ENCODE peak calls at places on chromosomes 16 and 17, in seven cellular contexts. R is IMR-90, G is H1, L is SK-N-SH, Y is A549, Z is HepG2, X is K562. Q is an unnamed sample.

GRCh38 chr16:27248036-27248435 is 20.5 kb downstream of the NSMCE1 start:
- DNase-seq in G (no peak), L (no peak), Z (no peak), Y (no peak), R (no peak), X (no peak), Q (no peak)

GRCh38 chr16:1712791-1713261 is 6.8 kb downstream of the MAPK8IP3 start:
- DNase-seq in R (peak; percentile 43), L (no peak), Z (no peak), G (no peak), Y (no peak), X (no peak), Q (no peak)

GRCh38 chr16:62404857-62405611 is 368.8 kb upstream of the CDH8 start:
- DNase-seq in R (no peak), Z (no peak), G (no peak), L (no peak), Y (no peak), X (no peak), Q (no peak)

GRCh38 chr16:77679336-77679735 is 43.0 kb upstream of the NUDT7 start:
- DNase-seq in X (no peak), R (no peak), L (no peak), Z (no peak), Y (no peak), G (no peak), Q (no peak)

GRCh38 chr17:13030459-13031305 is 12.9 kb upstream of the ELAC2 start:
- DNase-seq in Y (peak; percentile 57), G (no peak), X (peak; percentile 50), R (peak; percentile 50), L (peak; percentile 48), Z (peak; percentile 30), Q (no peak)

GRCh38 chr16:66923247-66923851 is 2.0 kb downstream of the RRAD start:
- DNase-seq in G (no peak), X (no peak), Z (no peak), R (peak; percentile 47), L (no peak), Y (no peak), Q (no peak)

GRCh38 chr16:28308794-28309535 is 16.6 kb downstream of the SBK1 start:
- DNase-seq in R (no peak), G (no peak), X (no peak), L (no peak), Z (no peak), Y (no peak), Q (no peak)

GRCh38 chr16:89378947-89379771 is 111.2 kb downstream of the ANKRD11 start:
- DNase-seq in R (no peak), Z (no peak), L (no peak), X (no peak), G (no peak), Y (no peak), Q (no peak)

GRCh38 chr17:15384142-15384803 is 42.9 kb upstream of the TEKT3 start:
- DNase-seq in Y (no peak), G (no peak), Z (no peak), L (no peak), R (peak; percentile 25), X (no peak), Q (no peak)

GRCh38 chr17:75878174-75878998 is at the start of gene TRIM47:
- DNase-seq in G (no peak), X (peak; percentile 73), L (peak; percentile 81), Z (peak; percentile 83), Y (peak; percentile 83), R (peak; percentile 49), Q (no peak)

GRCh38 chr17:82247175-82247823 is 18.5 kb downstream of the SLC16A3 start:
- DNase-seq in L (no peak), R (no peak), Z (no peak), X (no peak), G (no peak), Y (no peak), Q (no peak)
- TF ChIP-seq RFX5 in L (no peak), R (no peak), Z (no peak), X (no peak), G (no peak), Y (no peak), Q (no peak)

DNA sequence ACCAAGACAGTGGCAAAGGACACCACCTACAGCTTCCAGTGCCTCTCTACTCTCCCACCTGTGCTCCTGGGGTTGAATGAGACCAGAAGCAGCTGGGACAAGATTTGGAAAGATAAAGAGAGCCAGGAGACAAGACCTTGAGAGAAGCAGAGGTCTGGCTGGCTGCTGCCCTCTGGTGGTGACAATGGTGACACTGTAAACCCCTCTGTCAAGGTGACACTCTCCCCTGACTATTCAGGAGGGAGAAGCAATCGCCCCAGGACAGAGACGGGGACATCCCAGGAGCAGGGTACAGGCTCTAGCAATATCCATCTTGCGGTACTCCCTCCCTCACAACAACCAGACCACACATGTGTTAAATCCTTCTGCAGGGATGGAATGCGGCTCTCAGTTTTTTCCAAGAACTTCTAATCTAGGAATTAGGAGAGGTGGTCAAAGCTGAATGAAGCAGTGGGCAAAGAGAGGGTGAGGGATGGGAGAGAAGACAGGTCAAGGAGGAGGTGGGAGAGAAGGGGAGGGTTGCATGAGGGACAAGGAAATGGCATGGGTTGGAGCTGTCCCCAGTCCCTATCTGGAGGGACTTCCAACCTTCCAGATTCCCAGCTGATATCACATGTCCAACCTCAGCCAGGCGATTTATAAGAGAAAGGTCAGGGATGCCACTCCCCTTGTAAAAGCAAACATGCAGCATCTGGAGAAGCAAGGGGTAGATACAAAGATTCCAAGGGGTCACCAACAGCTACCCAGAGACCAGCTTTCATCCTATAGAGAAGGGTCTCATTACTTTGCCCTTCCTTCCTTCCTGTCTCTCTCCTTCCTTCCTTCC is 2.9 kb downstream of the PHOSPHO1 start:
- DNase-seq in G (no peak), X (peak; percentile 82), L (peak; percentile 87), R (peak; percentile 59), Y (peak; percentile 80), Z (peak; percentile 69), Q (no peak)
- TF ChIP-seq RFX5 in G (no peak), X (no peak), L (no peak), R (no peak), Y (no peak), Z (no peak), Q (no peak)

DNA sequence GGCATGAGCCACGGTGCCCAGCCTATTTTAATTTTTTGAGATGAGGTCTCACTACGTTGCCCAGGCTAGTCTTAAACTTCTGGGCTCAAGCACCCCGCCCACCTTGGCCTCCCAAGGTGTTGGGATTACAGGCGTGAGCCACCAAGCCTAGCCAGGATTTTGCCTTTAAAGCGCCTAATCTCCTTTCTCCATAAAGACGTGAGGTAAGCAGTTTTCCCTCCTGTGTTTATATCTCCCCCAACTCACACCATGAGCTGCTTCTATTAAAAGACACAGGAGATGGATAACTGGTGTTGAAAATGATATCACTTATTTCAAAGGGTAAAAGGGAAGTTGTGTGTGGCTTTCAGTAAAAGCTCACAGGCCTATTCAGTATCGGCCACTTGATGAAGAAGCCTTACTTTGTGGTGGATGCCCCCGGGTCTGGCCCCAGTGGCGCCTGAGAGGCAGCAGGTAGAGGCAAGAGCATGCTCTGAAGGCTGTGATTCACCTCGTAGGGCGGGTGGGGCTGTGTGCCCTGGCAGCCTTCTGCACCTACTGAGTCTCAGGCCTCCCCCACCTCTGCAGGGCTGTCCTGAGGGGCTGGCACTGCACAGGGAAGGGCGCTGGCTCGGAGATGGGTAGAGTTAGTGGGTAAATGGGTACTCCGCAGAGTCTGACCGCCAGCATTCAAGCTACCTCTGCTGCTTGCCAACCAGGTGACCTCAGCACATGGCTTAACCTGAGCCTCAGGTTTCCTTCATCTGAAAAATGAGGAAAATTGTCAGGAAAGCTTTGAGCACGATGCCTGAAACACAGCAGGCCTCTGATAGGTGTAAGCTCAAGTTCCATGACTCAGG is 146.8 kb downstream of the CLEC16A start:
- DNase-seq in R (no peak), X (peak; percentile 53), Y (no peak), Z (no peak), G (no peak), L (no peak), Q (no peak)
- TF ChIP-seq RFX5 in R (no peak), X (no peak), Y (no peak), Z (no peak), G (no peak), L (no peak), Q (no peak)

GRCh38 chr16:85045641-85046471 is 18.3 kb downstream of the KIAA0513 start:
- DNase-seq in G (no peak), Y (no peak), Z (no peak), R (no peak), X (no peak), L (no peak), Q (no peak)

GRCh38 chr16:85046472-85046916 is 18.9 kb downstream of the KIAA0513 start:
- DNase-seq in X (no peak), Z (no peak), G (no peak), L (no peak), Y (no peak), R (no peak), Q (no peak)

GRCh38 chr16:85047867-85048455 is 20.4 kb downstream of the KIAA0513 start:
- DNase-seq in X (peak; percentile 66), Z (no peak), L (no peak), G (no peak), Y (no peak), R (no peak), Q (no peak)

GRCh38 chr16:85048921-85049562 is 21.4 kb downstream of the KIAA0513 start:
- DNase-seq in L (no peak), Y (no peak), R (no peak), X (peak; percentile 68), G (no peak), Z (no peak), Q (no peak)

GRCh38 chr16:85046957-85047866 is 19.6 kb downstream of the KIAA0513 start:
- DNase-seq in R (no peak), Z (no peak), X (peak; percentile 98), L (no peak), Y (no peak), G (no peak), Q (no peak)
- TF ChIP-seq RFX5 in R (no peak), Z (no peak), X (no peak), L (no peak), Y (no peak), G (no peak), Q (no peak)

GRCh38 chr16:86016201-86016965 is 117.4 kb downstream of the IRF8 start:
- DNase-seq in R (peak; percentile 70), L (peak; percentile 73), Y (peak; percentile 64), Z (peak; percentile 47), G (peak; percentile 17), X (peak; percentile 54), Q (peak; percentile 59)
- TF ChIP-seq RFX5 in R (no peak), L (no peak), Y (no peak), Z (no peak), G (no peak), X (no peak), Q (no peak)

GRCh38 chr16:47460301-47460754 is 535 bp downstream of the ITFG1 start:
- DNase-seq in Z (no peak), Y (peak; percentile 6), X (no peak), L (no peak), G (no peak), R (no peak), Q (no peak)
- TF ChIP-seq RFX5 in Z (no peak), Y (no peak), X (no peak), L (no peak), G (no peak), R (no peak), Q (no peak)

GRCh38 chr16:56477096-56477878 is 25.9 kb downstream of the OGFOD1 start:
- DNase-seq in G (no peak), R (peak; percentile 93), L (no peak), X (peak; percentile 44), Z (peak; percentile 27), Y (peak; percentile 43), Q (no peak)
- TF ChIP-seq RFX5 in G (no peak), R (no peak), L (no peak), X (no peak), Z (no peak), Y (no peak), Q (no peak)

Q was measured in GM12878.